ENCODE peak calls at places on chromosome 7, in seven cellular contexts. U is SK-N-SH, T is IMR-90, G is HCT116, S is K562, J is PC-3, I is astrocyte. O is an unnamed sample.

GRCh38 chr7:36215017-36215621 is 62.1 kb downstream of the EEPD1 start:
- DNase-seq in U (peak; percentile 88), I (no peak), G (no peak), T (no peak), S (no peak), J (no peak), O (no peak)

GRCh38 chr7:128030999-128031681 is at the start of gene LRRC4:
- DNase-seq in S (peak; percentile 39), T (peak; percentile 43), I (peak; percentile 31), J (no peak), G (no peak), U (peak; percentile 90), O (peak; percentile 36)

GRCh38 chr7:132895231-132895630 is 186.7 kb downstream of the CHCHD3 start:
- DNase-seq in U (no peak), I (peak; percentile 8), J (no peak), G (no peak), T (no peak), S (no peak), O (no peak)

GRCh38 chr7:27992092-27992491 is 188.5 kb downstream of the JAZF1 start:
- DNase-seq in U (no peak), G (no peak), S (no peak), I (peak; percentile 62), T (peak; percentile 25), J (no peak), O (no peak)

GRCh38 chr7:30709549-30709948 is 27.3 kb upstream of the CRHR2 start:
- DNase-seq in T (no peak), J (no peak), G (no peak), I (no peak), S (no peak), U (no peak), O (no peak)

GRCh38 chr7:3149961-3150516 is 106.4 kb upstream of the CARD11 start:
- DNase-seq in I (no peak), U (no peak), T (no peak), G (no peak), J (no peak), S (no peak), O (peak; percentile 4)

GRCh38 chr7:33156441-33156840 is 27.1 kb downstream of the BBS9 start:
- DNase-seq in J (no peak), S (no peak), I (no peak), G (no peak), U (no peak), T (no peak), O (no peak)

GRCh38 chr7:130352335-130353074 is 7.9 kb downstream of the CPA5 start:
- DNase-seq in G (no peak), U (peak; percentile 19), J (peak; percentile 55), S (no peak), T (peak; percentile 75), I (peak; percentile 61), O (peak; percentile 57)

GRCh38 chr7:155021699-155022145 is 18.8 kb upstream of the PAXIP1 start:
- DNase-seq in I (no peak), J (no peak), G (no peak), T (no peak), S (no peak), U (no peak), O (no peak)

GRCh38 chr7:64619705-64620104 is 46.2 kb upstream of the ZNF107 start:
- DNase-seq in I (no peak), S (no peak), U (no peak), T (no peak), J (no peak), G (no peak), O (no peak)

GRCh38 chr7:97024209-97025129 is at the start of gene DLX5:
- DNase-seq in T (peak; percentile 6), I (peak; percentile 5), G (no peak), J (peak; percentile 72), U (peak; percentile 84), S (no peak), O (peak; percentile 66)

GRCh38 chr7:44440577-44441078 is 49.8 kb downstream of the NUDCD3 start:
- DNase-seq in U (no peak), J (no peak), T (no peak), I (no peak), G (no peak), S (no peak), O (no peak)

GRCh38 chr7:158829021-158829341 is 328 bp downstream of the ESYT2 start:
- DNase-seq in U (no peak), G (no peak), J (peak; percentile 55), S (no peak), I (peak; percentile 78), T (peak; percentile 83), O (peak; percentile 78)

GRCh38 chr7:129489491-129489890 is 12.8 kb upstream of the SMKR1 start:
- DNase-seq in G (no peak), U (no peak), I (peak; percentile 98), S (no peak), J (peak; percentile 15), T (peak; percentile 93), O (no peak)

GRCh38 chr7:158002486-158003080 is 585.0 kb downstream of the PTPRN2 start:
- DNase-seq in S (no peak), T (no peak), G (no peak), I (no peak), U (no peak), J (no peak), O (no peak)

GRCh38 chr7:93226310-93226709 is at the start of gene HEPACAM2:
- DNase-seq in S (no peak), I (no peak), G (no peak), T (no peak), U (no peak), J (no peak), O (no peak)

GRCh38 chr7:70325509-70326101 is 727.3 kb downstream of the AUTS2 start:
- DNase-seq in T (peak; percentile 9), G (no peak), I (peak; percentile 81), J (no peak), S (peak; percentile 13), U (peak; percentile 42), O (peak; percentile 76)

GRCh38 chr7:1861799-1862458 is 191.9 kb downstream of the ELFN1 start:
- DNase-seq in T (no peak), G (no peak), S (no peak), I (no peak), J (no peak), U (no peak), O (no peak)

GRCh38 chr7:43650457-43651052 is 67.6 kb downstream of the STK17A start:
- DNase-seq in T (peak; percentile 92), I (peak; percentile 82), J (peak; percentile 46), S (no peak), G (no peak), U (no peak), O (no peak)

GRCh38 chr7:91347288-91347687 is 83.1 kb downstream of the FZD1 start:
- DNase-seq in U (no peak), T (peak; percentile 2), J (no peak), I (peak; percentile 59), S (no peak), G (no peak), O (no peak)

GRCh38 chr7:98978672-98979071 is 100.3 kb downstream of the TRRAP start:
- DNase-seq in I (no peak), U (no peak), G (no peak), J (no peak), S (no peak), T (no peak), O (no peak)

DNA sequence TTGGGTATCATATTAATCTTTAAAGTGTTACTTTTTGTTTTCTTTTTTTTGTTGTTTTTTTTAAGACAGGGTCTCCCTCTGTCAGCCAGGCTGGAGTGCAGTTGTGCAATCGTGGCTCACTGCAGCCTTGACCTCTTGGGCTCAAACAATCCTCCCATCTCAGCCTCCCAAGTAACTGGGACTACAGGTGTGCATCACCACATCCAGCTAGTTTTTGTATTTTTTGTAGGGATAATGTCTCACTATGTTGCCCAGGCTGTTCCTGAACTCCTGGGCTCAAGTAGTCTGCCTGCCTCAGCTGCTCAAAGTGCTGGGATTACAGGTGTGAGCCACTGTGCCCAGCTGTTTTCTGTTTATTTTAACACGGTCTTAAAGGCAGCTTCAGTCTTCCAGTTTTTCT is 23.3 kb downstream of the KMT2E start:
- DNase-seq in J (no peak), U (no peak), T (no peak), S (no peak), G (no peak), I (no peak), O (no peak)
- H3K4me1 ChIP-seq in J (peaks cover 4% of the 10 kb centered on the region), U (peaks cover 10% of the 10 kb centered on the region), T (peaks cover 2% of the 10 kb centered on the region), S (peaks cover 11% of the 10 kb centered on the region), G (no peaks in the 10 kb centered on the region), I (no peaks in the 10 kb centered on the region), O (no peaks in the 10 kb centered on the region)

DNA sequence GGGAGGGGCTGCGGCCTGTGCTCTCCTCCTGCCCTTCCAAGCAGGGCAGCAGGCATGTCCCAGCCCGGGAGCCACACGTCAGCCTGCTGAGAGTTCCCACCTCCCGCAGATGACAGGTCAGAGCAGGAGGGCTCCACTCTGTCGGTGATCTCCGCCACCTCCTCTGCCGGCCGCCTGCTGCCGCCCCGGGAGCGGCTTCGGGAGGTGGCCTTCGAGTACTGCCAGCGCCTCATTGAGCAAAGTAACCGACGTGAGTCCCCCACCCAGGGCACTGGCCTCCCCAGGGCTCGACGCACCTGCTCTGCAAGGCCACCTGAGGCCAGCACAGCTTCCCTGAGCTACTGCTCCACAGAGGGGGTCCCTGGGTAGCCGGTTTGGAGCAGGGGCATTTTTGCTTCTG is 9.4 kb downstream of the AP5Z1 start:
- DNase-seq in J (no peak), T (no peak), S (no peak), U (no peak), I (no peak), G (no peak), O (no peak)
- H3K27ac ChIP-seq in J (no peak overlapping the region), T (no peak overlapping the region), S (no peak overlapping the region), U (no peak overlapping the region), I (no peak overlapping the region), G (no peak overlapping the region), O (no peak overlapping the region)

GRCh38 chr7:112448891-112449290 is 1.4 kb upstream of the IFRD1 start:
- DNase-seq in I (no peak), T (no peak), G (no peak), J (peak; percentile 19), U (no peak), S (no peak), O (peak; percentile 24)
- H2AFZ ChIP-seq in I (no peak overlapping the region), T (no peak overlapping the region), G (peak overlapping the region; percentile 2), J (no peak overlapping the region), U (no peak overlapping the region), S (no peak overlapping the region), O (peak overlapping the region; percentile 30)

GRCh38 chr7:102046373-102047117 is 229.1 kb downstream of the CUX1 start:
- DNase-seq in I (no peak), U (no peak), S (no peak), G (no peak), J (peak; percentile 12), T (peak; percentile 25), O (no peak)

GRCh38 chr7:102044984-102045673 is 227.7 kb downstream of the CUX1 start:
- DNase-seq in T (peak; percentile 93), I (peak; percentile 87), J (no peak), G (peak; percentile 7), U (peak; percentile 93), S (no peak), O (no peak)

GRCh38 chr7:102042016-102042656 is 224.7 kb downstream of the CUX1 start:
- DNase-seq in S (no peak), J (peak; percentile 79), U (no peak), I (peak; percentile 85), T (peak; percentile 86), G (peak; percentile 76), O (peak; percentile 59)

GRCh38 chr7:102045681-102046372 is 228.4 kb downstream of the CUX1 start:
- DNase-seq in J (no peak), I (no peak), U (peak; percentile 64), S (no peak), G (no peak), T (no peak), O (no peak)

DNA sequence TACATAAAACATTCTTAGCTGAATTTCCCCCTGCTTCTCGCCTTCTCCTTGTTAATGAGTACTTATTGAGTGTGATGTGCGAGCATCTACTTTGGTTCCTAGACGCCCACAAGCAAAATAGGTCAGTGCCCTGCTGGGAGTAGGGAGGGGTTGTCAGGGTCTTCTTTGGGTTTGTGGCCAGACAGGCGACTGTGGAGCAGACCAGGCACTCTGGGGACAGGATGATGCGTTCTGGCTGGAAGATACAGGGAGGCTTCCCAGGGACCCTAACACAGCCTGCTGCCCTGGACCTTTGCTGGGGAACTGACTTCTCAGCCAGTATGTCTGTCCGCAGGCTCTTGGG is 227.2 kb downstream of the CUX1 start:
- DNase-seq in I (no peak), G (no peak), U (peak; percentile 82), J (no peak), S (no peak), T (no peak), O (no peak)
- H3K4me1 ChIP-seq in I (peaks cover 34% of the 10 kb centered on the region), G (peaks cover 75% of the 10 kb centered on the region), U (peaks cover 35% of the 10 kb centered on the region), J (peaks cover 11% of the 10 kb centered on the region), S (peaks cover 4% of the 10 kb centered on the region), T (peaks cover 18% of the 10 kb centered on the region), O (peaks cover 9% of the 10 kb centered on the region)